ENCODE peak calls at places on chromosomes 3 and 15, in five cellular contexts. X is H7, L is right atrium auricular region, A is aorta, Q is H1. N is an unnamed sample.

GRCh38 chr15:45549831-45550230 is 27.3 kb upstream of the SLC30A4 start:
- DNase-seq in X (no peak), L (no peak), A (no peak), Q (no peak), N (no peak)

GRCh38 chr3:10273697-10274305 is 18.9 kb downstream of the GHRL start:
- DNase-seq in X (no peak), L (no peak), A (no peak), Q (no peak), N (no peak)

GRCh38 chr3:197337214-197337613 is 38.8 kb upstream of the DLG1 start:
- DNase-seq in X (no peak), L (no peak), A (no peak), Q (peak), N (no peak)

GRCh38 chr3:130820976-130821375 is 72.9 kb upstream of the ATP2C1 start:
- DNase-seq in X (no peak), L (no peak), A (no peak), Q (no peak), N (peak)

GRCh38 chr3:179071569-179072397 is at the start of gene ZMAT3:
- DNase-seq in X (peak), L (peak), A (peak), Q (peak), N (no peak)

GRCh38 chr3:3772920-3773319 is 26.3 kb upstream of the LRRN1 start:
- DNase-seq in X (no peak), L (no peak), A (no peak), Q (no peak), N (no peak)

GRCh38 chr3:4279706-4280105 is 23.5 kb upstream of the SETMAR start:
- DNase-seq in X (no peak), L (no peak), A (no peak), Q (no peak), N (no peak)

GRCh38 chr3:89367166-89367565 is 259.7 kb downstream of the EPHA3 start:
- DNase-seq in X (no peak), L (no peak), A (no peak), Q (no peak), N (no peak)

GRCh38 chr3:14508966-14509795 is 31.0 kb downstream of the GRIP2 start:
- DNase-seq in X (peak), L (no peak), A (peak), Q (peak), N (no peak)

GRCh38 chr3:127019449-127019848 is 36.5 kb downstream of the PLXNA1 start:
- DNase-seq in X (no peak), L (no peak), A (no peak), Q (no peak), N (no peak)

GRCh38 chr3:123039178-123039577 is 11.6 kb upstream of the SEMA5B start:
- DNase-seq in X (no peak), L (no peak), A (no peak), Q (no peak), N (no peak)

GRCh38 chr3:129238945-129239705 is 10.3 kb upstream of the COPG1 start:
- DNase-seq in X (no peak), L (peak), A (no peak), Q (no peak), N (no peak)

GRCh38 chr3:192816274-192816853 is 89.0 kb upstream of the FGF12 start:
- DNase-seq in X (no peak), L (no peak), A (no peak), Q (no peak), N (no peak)

GRCh38 chr3:184896336-184896735 is 84.4 kb downstream of the VPS8 start:
- DNase-seq in X (no peak), L (no peak), A (no peak), Q (no peak), N (no peak)

GRCh38 chr3:61875073-61875472 is 313.7 kb downstream of the PTPRG start:
- DNase-seq in X (no peak), L (no peak), A (no peak), Q (no peak), N (no peak)

GRCh38 chr3:39338201-39338600 is 8.7 kb downstream of the CCR8 start:
- DNase-seq in X (no peak), L (no peak), A (no peak), Q (no peak), N (no peak)

GRCh38 chr15:68154923-68155559 is 50.1 kb downstream of the CALML4 start:
- DNase-seq in X (peak), L (no peak), A (no peak), Q (no peak), N (no peak)

GRCh38 chr15:82881747-82882146 is 70.8 kb downstream of the HOMER2 start:
- DNase-seq in X (no peak), L (no peak), A (no peak), Q (no peak), N (no peak)

GRCh38 chr3:55455915-55456314 is 31.2 kb downstream of the WNT5A start:
- DNase-seq in X (no peak), L (peak), A (no peak), Q (peak), N (no peak)

GRCh38 chr3:52873433-52874159 is 23.8 kb downstream of the STIMATE start:
- DNase-seq in X (no peak), L (no peak), A (no peak), Q (no peak), N (no peak)

GRCh38 chr3:153158961-153159735 is 2.9 kb upstream of the RAP2B start:
- DNase-seq in X (no peak), L (no peak), A (no peak), Q (no peak), N (no peak)

GRCh38 chr15:78243076-78243475 is 8.7 kb upstream of the ACSBG1 start:
- DNase-seq in X (no peak), L (no peak), A (peak), Q (no peak), N (no peak)

GRCh38 chr3:6447166-6447801 is 413.6 kb upstream of the GRM7 start:
- DNase-seq in X (no peak), L (no peak), A (no peak), Q (no peak), N (no peak)

GRCh38 chr3:170128259-170128976 is 53.1 kb downstream of the PHC3 start:
- DNase-seq in X (no peak), L (no peak), A (no peak), Q (no peak), N (no peak)

GRCh38 chr3:171383206-171384018 is 76.8 kb downstream of the TNIK start:
- DNase-seq in X (no peak), L (no peak), A (no peak), Q (no peak), N (no peak)

GRCh38 chr3:78737988-78738387 is 1029.8 kb downstream of the ROBO1 start:
- DNase-seq in X (no peak), L (no peak), A (no peak), Q (no peak), N (no peak)

GRCh38 chr15:60672400-60672799 is 193.5 kb upstream of the ICE2 start:
- DNase-seq in X (no peak), L (no peak), A (no peak), Q (no peak), N (no peak)

GRCh38 chr15:60673918-60674558 is 195.1 kb upstream of the ICE2 start:
- DNase-seq in X (no peak), L (peak), A (peak), Q (no peak), N (peak)

GRCh38 chr15:60674704-60675405 is 195.9 kb upstream of the ICE2 start:
- DNase-seq in X (no peak), L (no peak), A (no peak), Q (no peak), N (no peak)

GRCh38 chr15:60675763-60676162 is 196.8 kb upstream of the ICE2 start:
- DNase-seq in X (no peak), L (no peak), A (no peak), Q (no peak), N (no peak)

DNA sequence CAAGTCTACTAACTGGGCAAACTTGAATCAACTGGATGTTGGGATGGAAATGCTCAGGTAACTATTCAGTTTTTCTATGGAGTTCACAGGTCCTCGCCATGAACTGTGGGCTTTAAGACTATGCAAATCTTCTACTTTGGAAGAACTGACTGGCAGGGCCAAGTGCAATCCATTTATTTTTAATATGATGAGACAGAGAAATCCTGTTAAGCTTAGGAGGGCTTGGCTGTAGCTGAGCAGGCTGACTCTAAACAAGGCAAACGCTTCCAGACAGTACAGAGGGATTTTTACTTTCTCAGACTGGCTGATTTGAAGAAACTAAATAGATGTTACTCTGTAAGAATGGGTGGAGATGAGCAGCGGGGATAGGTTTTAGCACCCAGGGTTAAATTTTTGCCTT is 194.2 kb upstream of the ICE2 start:
- DNase-seq in X (no peak), L (no peak), A (no peak), Q (no peak), N (no peak)
- H3K4me3 ChIP-seq in X (no peak), L (no peak), A (no peak), Q (no peak), N (no peak)

GRCh38 chr3:186932281-186933181 is 2.2 kb downstream of the ST6GAL1 start:
- DNase-seq in X (no peak), L (no peak), A (no peak), Q (no peak), N (no peak)
- H3K4me3 ChIP-seq in X (peak), L (peak), A (peak), Q (peak), N (peak)

GRCh38 chr15:92807971-92808571 is 92.1 kb upstream of the CHD2 start:
- DNase-seq in X (peak), L (no peak), A (no peak), Q (no peak), N (no peak)
- H3K4me3 ChIP-seq in X (peak), L (peak), A (no peak), Q (peak), N (peak)

GRCh38 chr3:33663042-33663441 is 55.0 kb downstream of the CLASP2 start:
- DNase-seq in X (no peak), L (no peak), A (no peak), Q (no peak), N (no peak)

GRCh38 chr3:33664195-33664594 is 53.9 kb downstream of the CLASP2 start:
- DNase-seq in X (no peak), L (no peak), A (no peak), Q (no peak), N (no peak)

GRCh38 chr3:33658039-33658438 is 60.0 kb downstream of the CLASP2 start:
- DNase-seq in X (no peak), L (no peak), A (no peak), Q (no peak), N (no peak)

GRCh38 chr3:33658971-33659848 is 58.8 kb downstream of the CLASP2 start:
- DNase-seq in X (peak), L (peak), A (peak), Q (no peak), N (peak)

GRCh38 chr3:33660035-33660434 is 58.0 kb downstream of the CLASP2 start:
- DNase-seq in X (peak), L (no peak), A (no peak), Q (no peak), N (no peak)
- H3K4me3 ChIP-seq in X (no peak), L (no peak), A (no peak), Q (no peak), N (peak)

DNA sequence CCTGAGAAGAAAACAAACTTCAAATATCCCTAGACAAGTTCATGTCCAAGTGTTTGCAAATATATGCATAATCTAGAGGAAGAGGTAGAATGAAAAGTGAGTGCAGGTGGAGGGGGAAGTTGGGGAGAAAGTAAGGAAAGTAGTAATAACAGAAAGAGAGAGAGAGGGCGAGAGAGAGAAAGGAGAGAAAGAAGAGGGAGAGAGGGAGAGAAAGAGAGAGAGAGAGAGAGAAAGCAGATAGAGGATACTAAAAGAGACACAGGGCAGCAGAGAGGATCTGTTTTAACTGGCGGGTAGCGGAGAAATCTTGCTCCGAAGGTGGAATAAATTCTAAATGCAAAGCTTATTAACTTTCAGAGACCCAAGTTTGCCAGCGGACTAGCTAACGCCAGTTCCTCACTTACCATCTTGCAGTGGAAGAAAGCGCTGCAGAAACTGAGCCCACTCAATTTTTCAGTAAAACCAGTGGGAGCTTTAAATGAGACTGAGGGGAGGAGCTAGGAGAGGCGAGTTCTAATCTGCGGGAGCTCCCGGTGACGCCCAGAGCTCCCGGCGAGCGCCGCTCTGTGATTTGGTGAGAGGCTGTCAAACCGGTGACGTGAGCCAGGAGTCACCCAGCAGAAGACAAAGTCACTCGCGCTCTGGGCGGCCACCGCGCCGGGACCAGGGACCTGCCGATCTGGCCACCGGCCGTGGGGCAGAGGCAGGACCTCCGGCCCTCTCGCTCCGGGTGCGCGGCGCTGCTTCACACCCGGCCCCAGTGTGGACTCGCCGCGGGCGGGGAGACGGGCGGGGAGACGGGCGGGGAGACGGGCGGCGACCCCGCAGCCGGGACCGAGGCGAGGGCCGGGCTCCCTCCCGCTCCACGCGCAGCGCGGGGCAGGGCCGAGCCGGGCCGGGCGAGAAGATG is at the start of gene GMNC:
- DNase-seq in X (peak), L (peak), A (peak), Q (peak), N (peak)
- H3K4me3 ChIP-seq in X (peak), L (peak), A (peak), Q (peak), N (peak)

GRCh38 chr15:69392352-69392751 is 21.8 kb upstream of the KIF23 start:
- DNase-seq in X (no peak), L (peak), A (no peak), Q (no peak), N (no peak)

GRCh38 chr15:69395991-69396390 is 18.2 kb upstream of the KIF23 start:
- DNase-seq in X (no peak), L (peak), A (no peak), Q (no peak), N (no peak)

GRCh38 chr15:69393831-69394491 is 20.2 kb upstream of the KIF23 start:
- DNase-seq in X (no peak), L (peak), A (no peak), Q (no peak), N (no peak)

GRCh38 chr15:69395460-69395859 is 18.7 kb upstream of the KIF23 start:
- DNase-seq in X (no peak), L (peak), A (no peak), Q (peak), N (no peak)

DNA sequence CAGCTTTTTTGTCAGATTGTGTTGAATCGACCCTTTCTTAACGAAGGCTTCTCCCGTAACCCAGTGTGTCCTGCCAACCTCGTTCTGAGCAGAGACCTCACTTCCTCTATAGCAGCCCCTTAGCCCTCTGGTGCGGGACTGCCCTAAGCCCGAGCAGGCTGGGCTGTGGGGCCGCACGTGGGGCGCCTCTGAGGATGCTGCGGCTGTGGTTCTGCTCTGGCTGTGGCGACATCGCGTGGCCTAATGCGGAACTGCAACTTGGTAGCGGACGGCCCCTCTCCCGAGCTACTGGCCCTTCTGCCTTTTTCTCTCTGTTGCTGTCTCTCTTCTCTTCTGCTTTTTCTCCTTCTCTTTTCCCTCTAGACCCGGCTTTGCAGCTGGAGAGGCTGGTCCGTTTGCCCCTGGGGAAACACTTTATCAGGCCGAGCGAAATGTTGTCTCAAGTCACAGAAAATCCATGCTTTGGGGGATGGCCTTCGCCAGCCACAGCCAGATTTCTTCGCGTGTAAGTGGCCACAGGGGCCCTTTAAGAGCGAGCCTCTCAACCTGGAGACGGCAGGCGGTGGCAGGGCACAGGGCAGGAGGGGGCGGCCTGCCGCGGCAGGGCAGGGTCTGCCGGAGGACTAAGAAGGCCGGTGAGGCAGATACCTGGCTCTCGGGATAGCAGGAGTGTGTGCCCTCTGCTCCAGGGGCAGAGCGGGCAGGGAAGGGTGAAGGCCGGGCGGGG is 19.4 kb upstream of the KIF23 start:
- DNase-seq in X (peak), L (peak), A (peak), Q (peak), N (no peak)
- H3K4me3 ChIP-seq in X (no peak), L (no peak), A (no peak), Q (no peak), N (peak)

DNA sequence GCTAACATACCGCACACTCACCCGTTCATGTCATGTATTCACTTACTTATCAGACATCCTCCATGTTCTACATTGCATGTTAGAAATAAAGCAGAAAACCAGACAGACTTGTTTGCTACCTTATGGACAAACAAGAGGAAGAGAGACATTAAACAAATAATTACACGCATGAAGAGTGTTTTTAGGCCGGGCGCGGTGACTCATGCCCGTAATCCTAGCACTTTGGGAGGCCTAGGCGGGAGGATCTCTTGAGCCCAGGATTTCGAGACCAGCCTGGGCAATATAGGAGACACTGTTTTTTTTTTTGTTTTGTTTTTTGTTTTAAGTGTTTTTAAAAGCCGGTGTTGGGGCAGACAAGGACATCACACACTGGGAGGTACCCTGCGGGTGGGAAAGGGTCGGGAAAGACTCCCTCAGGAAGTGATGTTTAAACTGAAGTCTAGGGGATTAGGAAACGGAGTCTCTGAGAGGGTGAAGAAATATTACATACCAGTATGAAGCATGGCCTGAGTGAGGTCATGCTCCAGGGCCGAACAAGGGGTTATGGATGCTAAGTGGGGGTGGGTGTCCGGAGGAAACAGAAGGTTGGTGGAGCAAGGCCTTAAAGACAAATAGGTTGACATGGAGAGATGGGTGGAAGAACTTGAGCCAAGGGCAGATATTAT is 2.1 kb upstream of the USP3 start:
- DNase-seq in X (no peak), L (no peak), A (no peak), Q (no peak), N (no peak)
- H3K4me3 ChIP-seq in X (no peak), L (no peak), A (no peak), Q (no peak), N (no peak)

DNA sequence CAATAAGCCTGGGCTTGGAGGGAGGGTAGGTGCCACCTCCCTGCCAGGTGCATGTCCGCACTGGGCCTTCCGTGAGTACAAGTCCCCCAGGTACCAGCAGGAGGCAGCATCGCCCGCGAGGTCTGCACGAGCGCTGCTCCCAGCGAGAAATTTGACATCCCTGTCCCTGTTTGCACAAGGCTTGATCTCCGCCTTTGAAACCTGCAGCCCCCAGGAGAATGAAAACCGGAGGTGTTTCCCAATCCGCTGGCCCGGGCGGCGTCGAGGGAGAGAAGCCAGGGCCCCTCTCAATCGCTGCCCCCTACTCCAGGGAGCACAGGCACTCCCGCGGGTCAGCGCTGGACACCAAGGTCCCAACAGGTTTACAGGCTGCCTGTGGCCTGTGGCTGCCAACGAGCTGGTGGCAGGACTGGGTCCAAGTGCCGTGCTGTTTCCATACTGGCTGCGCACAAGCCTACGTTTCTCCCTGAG is 961 bp downstream of the HAPLN3 start:
- DNase-seq in X (peak), L (no peak), A (peak), Q (peak), N (no peak)
- H3K4me3 ChIP-seq in X (peak), L (peak), A (peak), Q (peak), N (peak)

GRCh38 chr15:52680756-52681155 is 1.6 kb upstream of the ATOSA start:
- DNase-seq in X (no peak), L (no peak), A (no peak), Q (no peak), N (no peak)

GRCh38 chr15:52682776-52683175 is 3.6 kb upstream of the ATOSA start:
- DNase-seq in X (no peak), L (no peak), A (no peak), Q (no peak), N (no peak)

GRCh38 chr15:52681441-52681840 is 2.3 kb upstream of the ATOSA start:
- DNase-seq in X (no peak), L (no peak), A (no peak), Q (no peak), N (no peak)

GRCh38 chr15:52683585-52683984 is 4.4 kb upstream of the ATOSA start:
- DNase-seq in X (no peak), L (no peak), A (no peak), Q (no peak), N (no peak)

GRCh38 chr15:52682200-52682599 is 3.0 kb upstream of the ATOSA start:
- DNase-seq in X (no peak), L (no peak), A (no peak), Q (no peak), N (no peak)
- H3K4me3 ChIP-seq in X (no peak), L (no peak), A (no peak), Q (no peak), N (no peak)

N was measured in epithelial cell of proximal tubule.